ENCODE peak calls at places on chromosomes 16 and 17, in nine cellular contexts. D is activated CD8-positive, alpha-beta T cell treated with anti-CD3 and anti-CD28 coated beads for 36 hours; E is hepatic stellate cell; B is non-pigmented ciliary epithelial cell; G is naive B cell; I is caudate nucleus; O is NCI-H1105 treated with DMSO at 0.1 percent for 48 hours; F is anterior cingulate cortex; A is neural crest cell. Z is an unnamed sample.

GRCh38 chr17:68207651-68208253 is 40.1 kb upstream of the AMZ2 start:
- DNase-seq in D (no peak), E (no peak), B (no peak), G (no peak), I (no peak), O (no peak), F (no peak), A (no peak), Z (no peak)

GRCh38 chr16:27495191-27495590 is 54.5 kb downstream of the GTF3C1 start:
- DNase-seq in D (no peak), E (no peak), B (peak), G (no peak), I (no peak), O (no peak), F (no peak), A (no peak), Z (no peak)

GRCh38 chr17:71085238-71086033 is 916.1 kb downstream of the KCNJ2 start:
- DNase-seq in D (peak), E (no peak), B (no peak), G (no peak), I (no peak), O (peak), F (no peak), A (peak), Z (peak)

GRCh38 chr17:41654134-41654907 is 29.9 kb upstream of the KRT17 start:
- DNase-seq in D (no peak), E (no peak), B (no peak), G (no peak), I (no peak), O (peak), F (no peak), A (no peak), Z (no peak)

GRCh38 chr17:54220829-54221228 is 398.1 kb downstream of the KIF2B start:
- DNase-seq in D (no peak), E (no peak), B (no peak), G (no peak), I (no peak), O (no peak), F (no peak), A (no peak), Z (no peak)

GRCh38 chr17:72053069-72053846 is 67.6 kb upstream of the SOX9 start:
- DNase-seq in D (no peak), E (no peak), B (no peak), G (no peak), I (no peak), O (no peak), F (no peak), A (no peak), Z (no peak)

GRCh38 chr17:19250421-19251141 is 13.4 kb downstream of the EPN2 start:
- DNase-seq in D (no peak), E (no peak), B (no peak), G (no peak), I (peak), O (no peak), F (no peak), A (no peak), Z (peak)

GRCh38 chr17:43608313-43608712 is 53.4 kb downstream of the MEOX1 start:
- DNase-seq in D (peak), E (no peak), B (no peak), G (no peak), I (no peak), O (no peak), F (no peak), A (no peak), Z (no peak)

GRCh38 chr17:78416791-78417530 is 38.5 kb downstream of the PGS1 start:
- DNase-seq in D (no peak), E (peak), B (no peak), G (no peak), I (no peak), O (no peak), F (no peak), A (no peak), Z (no peak)

GRCh38 chr16:75000481-75001081 is 1.8 kb downstream of the ZNRF1 start:
- DNase-seq in D (no peak), E (no peak), B (no peak), G (peak), I (peak), O (no peak), F (no peak), A (peak), Z (peak)

GRCh38 chr17:72974605-72975232 is 117.8 kb downstream of the SLC39A11 start:
- DNase-seq in D (no peak), E (no peak), B (no peak), G (no peak), I (no peak), O (no peak), F (no peak), A (no peak), Z (no peak)

GRCh38 chr17:37090941-37091340 is 142.2 kb downstream of the AATF start:
- DNase-seq in D (no peak), E (no peak), B (no peak), G (no peak), I (no peak), O (no peak), F (no peak), A (no peak), Z (no peak)

GRCh38 chr16:17466876-17467275 is 3.9 kb downstream of the XYLT1 start:
- DNase-seq in D (no peak), E (no peak), B (no peak), G (no peak), I (no peak), O (no peak), F (no peak), A (no peak), Z (no peak)

Z was measured in substantia nigra.